ENCODE peak calls at places on chromosomes 1 and 21, in six cellular contexts. One of them, this sample, is unnamed.

GRCh38 chr1:182527680-182528079 is 61.4 kb downstream of the RNASEL start:
- DNase-seq in thoracic aorta: no peak
- DNase-seq in NCI-H345: no peak
- DNase-seq in GM12892: no peak
- DNase-seq in fibroblast of lung: no peak
- DNase-seq in naive B cell: no peak
- DNase-seq in this sample: no peak

GRCh38 chr1:63867429-63868176 is 93.8 kb downstream of the ROR1 start:
- DNase-seq in thoracic aorta: no peak
- DNase-seq in NCI-H345: no peak
- DNase-seq in fibroblast of lung: no peak
- DNase-seq in GM12892: no peak
- DNase-seq in naive B cell: no peak
- DNase-seq in this sample: no peak

GRCh38 chr1:111462368-111463028 is 11.3 kb upstream of the C1orf162 start:
- DNase-seq in fibroblast of lung: no peak
- DNase-seq in GM12892: no peak
- DNase-seq in thoracic aorta: no peak
- DNase-seq in NCI-H345: no peak
- DNase-seq in naive B cell: no peak
- DNase-seq in this sample: no peak

GRCh38 chr1:215599418-215599817 is 32.3 kb downstream of the KCTD3 start:
- DNase-seq in fibroblast of lung: peak; percentile 72
- DNase-seq in GM12892: no peak
- DNase-seq in naive B cell: no peak
- DNase-seq in NCI-H345: peak; percentile 34
- DNase-seq in thoracic aorta: no peak
- DNase-seq in this sample: no peak

GRCh38 chr1:99527078-99527477 is 118.8 kb upstream of the PALMD start:
- DNase-seq in fibroblast of lung: peak; percentile 49
- DNase-seq in NCI-H345: no peak
- DNase-seq in thoracic aorta: no peak
- DNase-seq in naive B cell: no peak
- DNase-seq in GM12892: no peak
- DNase-seq in this sample: peak; percentile 9

GRCh38 chr1:71667224-71667623 is 586.4 kb upstream of the ZRANB2 start:
- DNase-seq in thoracic aorta: no peak
- DNase-seq in GM12892: no peak
- DNase-seq in NCI-H345: peak; percentile 47
- DNase-seq in fibroblast of lung: peak; percentile 66
- DNase-seq in naive B cell: no peak
- DNase-seq in this sample: peak; percentile 69

GRCh38 chr21:45136927-45137611 is 62.7 kb downstream of the ADARB1 start:
- DNase-seq in NCI-H345: peak; percentile 78
- DNase-seq in naive B cell: peak; percentile 49
- DNase-seq in thoracic aorta: peak; percentile 58
- DNase-seq in fibroblast of lung: peak; percentile 89
- DNase-seq in GM12892: peak; percentile 65
- DNase-seq in this sample: peak; percentile 32

GRCh38 chr21:43778469-43779335 is 2.6 kb upstream of the CSTB start:
- DNase-seq in NCI-H345: no peak
- DNase-seq in GM12892: no peak
- DNase-seq in naive B cell: no peak
- DNase-seq in thoracic aorta: no peak
- DNase-seq in fibroblast of lung: peak; percentile 29
- DNase-seq in this sample: no peak

GRCh38 chr1:10950316-10951172 is 61.9 kb upstream of the TARDBP start:
- DNase-seq in fibroblast of lung: no peak
- DNase-seq in naive B cell: no peak
- DNase-seq in GM12892: peak; percentile 13
- DNase-seq in NCI-H345: no peak
- DNase-seq in thoracic aorta: no peak
- DNase-seq in this sample: no peak

GRCh38 chr1:150619576-150620509 is 9.6 kb downstream of the ENSA start:
- DNase-seq in naive B cell: no peak
- DNase-seq in NCI-H345: no peak
- DNase-seq in GM12892: no peak
- DNase-seq in thoracic aorta: no peak
- DNase-seq in fibroblast of lung: peak; percentile 81
- DNase-seq in this sample: no peak

GRCh38 chr1:112358798-112359408 is 37.1 kb upstream of the CTTNBP2NL start:
- DNase-seq in fibroblast of lung: peak; percentile 63
- DNase-seq in naive B cell: peak; percentile 27
- DNase-seq in NCI-H345: peak; percentile 33
- DNase-seq in GM12892: peak; percentile 20
- DNase-seq in thoracic aorta: peak; percentile 13
- DNase-seq in this sample: peak; percentile 21

GRCh38 chr1:114153051-114153620 is 533 bp downstream of the SYT6 start:
- DNase-seq in fibroblast of lung: no peak
- DNase-seq in NCI-H345: peak; percentile 9
- DNase-seq in GM12892: no peak
- DNase-seq in thoracic aorta: no peak
- DNase-seq in naive B cell: no peak
- DNase-seq in this sample: peak; percentile 61

GRCh38 chr1:8941906-8942305 is 3.8 kb upstream of the CA6 start:
- DNase-seq in thoracic aorta: no peak
- DNase-seq in NCI-H345: no peak
- DNase-seq in fibroblast of lung: peak; percentile 74
- DNase-seq in GM12892: no peak
- DNase-seq in naive B cell: no peak
- DNase-seq in this sample: no peak

GRCh38 chr1:147567594-147568381 is 26.5 kb downstream of the BCL9 start:
- DNase-seq in thoracic aorta: no peak
- DNase-seq in naive B cell: no peak
- DNase-seq in NCI-H345: no peak
- DNase-seq in GM12892: no peak
- DNase-seq in fibroblast of lung: no peak
- DNase-seq in this sample: no peak

This sample was measured in NCI-H526 treated with DMSO at 0.1 percent for 48 hours.